ENCODE peak calls at places on chromosomes 6 and 20, in seven cellular contexts. G, B, I, Z, D, P and O are unnamed samples.
A peak's percentile ranks its signal among the peaks of the same experiment; 100 is the strongest.

GRCh38 chr20:50308513-50309279 is 118.1 kb downstream of the CEBPB start:
- DNase-seq in I (peak; percentile 92), P (no peak), D (peak; percentile 26), G (no peak), B (peak; percentile 64), Z (no peak), O (peak; percentile 8)

GRCh38 chr20:62220666-62221568 is 839 bp upstream of the HRH3 start:
- DNase-seq in B (peak; percentile 59), P (no peak), I (no peak), G (no peak), D (no peak), Z (no peak), O (peak; percentile 36)

GRCh38 chr6:168160506-168161370 is 81.7 kb upstream of the FRMD1 start:
- DNase-seq in Z (no peak), D (no peak), I (no peak), G (no peak), B (no peak), P (no peak), O (no peak)

GRCh38 chr20:4488407-4489339 is 233.0 kb upstream of the PRND start:
- DNase-seq in G (no peak), B (no peak), D (no peak), Z (no peak), P (no peak), I (no peak), O (no peak)

GRCh38 chr6:39493174-39493573 is 170.7 kb upstream of the KCNK16 start:
- DNase-seq in P (no peak), Z (no peak), G (no peak), D (no peak), I (no peak), B (no peak), O (no peak)

GRCh38 chr20:45034436-45034835 is 66.5 kb downstream of the KCNS1 start:
- DNase-seq in G (no peak), D (no peak), B (no peak), P (no peak), Z (no peak), I (no peak), O (no peak)

GRCh38 chr6:110296151-110297028 is 61.8 kb downstream of the METTL24 start:
- DNase-seq in G (peak; percentile 3), Z (no peak), P (no peak), B (no peak), I (no peak), D (no peak), O (peak; percentile 69)

GRCh38 chr20:24497851-24498250 is 28.4 kb downstream of the SYNDIG1 start:
- DNase-seq in B (no peak), D (no peak), I (peak; percentile 6), P (no peak), Z (no peak), G (no peak), O (peak; percentile 84)

GRCh38 chr20:53795170-53795569 is 201.5 kb upstream of the ZNF217 start:
- DNase-seq in B (no peak), G (no peak), D (no peak), Z (no peak), I (no peak), P (no peak), O (no peak)

GRCh38 chr20:10217517-10218410 is 866 bp upstream of the SNAP25 start:
- DNase-seq in G (no peak), B (no peak), P (no peak), Z (no peak), I (peak; percentile 40), D (peak; percentile 74), O (peak; percentile 96)

GRCh38 chr6:46366190-46366900 is 124.9 kb downstream of the RCAN2 start:
- DNase-seq in I (no peak), B (no peak), Z (no peak), G (no peak), P (no peak), D (no peak), O (no peak)

GRCh38 chr20:41245086-41245707 is 72.3 kb downstream of the ZHX3 start:
- DNase-seq in D (peak; percentile 48), I (peak; percentile 65), G (no peak), P (no peak), B (no peak), Z (no peak), O (peak; percentile 84)

GRCh38 chr6:156420172-156420993 is 356.8 kb upstream of the ARID1B start:
- DNase-seq in Z (no peak), D (no peak), B (no peak), G (no peak), P (no peak), I (no peak), O (no peak)